ENCODE peak calls at places on chromosomes 6 and 20, in five cellular contexts. L is upper lobe of right lung, D is fibroblast of lung, K is hepatocyte, S is heart left ventricle. T is an unnamed sample.

GRCh38 chr20:43379239-43379917 is 78.3 kb upstream of the SRSF6 start:
- DNase-seq in S (no peak), D (peak; percentile 37), K (peak; percentile 17), L (no peak), T (no peak)

GRCh38 chr20:35700625-35701148 is 1.5 kb downstream of the ROMO1 start:
- DNase-seq in K (no peak), D (no peak), L (peak; percentile 30), S (no peak), T (no peak)

GRCh38 chr6:118187568-118188164 is 280.6 kb downstream of the SLC35F1 start:
- DNase-seq in D (peak; percentile 93), L (no peak), S (peak; percentile 41), K (peak; percentile 6), T (no peak)

GRCh38 chr6:38656896-38657295 is 17.2 kb upstream of the BTBD9 start:
- DNase-seq in S (no peak), D (no peak), K (no peak), L (no peak), T (no peak)

GRCh38 chr6:159106627-159107241 is 61.9 kb upstream of the TAGAP start:
- DNase-seq in S (peak; percentile 65), D (peak; percentile 48), L (no peak), K (no peak), T (no peak)

GRCh38 chr20:2946988-2947961 is 74.0 kb downstream of the PTPRA start:
- DNase-seq in K (peak; percentile 83), D (peak; percentile 83), L (no peak), S (no peak), T (no peak)

GRCh38 chr20:63908008-63908682 is 13.2 kb downstream of the DNAJC5 start:
- DNase-seq in L (no peak), D (no peak), K (peak; percentile 49), S (no peak), T (peak; percentile 36)

GRCh38 chr20:64082126-64082638 is 2.0 kb downstream of the LKAAEAR1 start:
- DNase-seq in L (no peak), S (no peak), D (no peak), K (no peak), T (no peak)

GRCh38 chr6:154650351-154650750 is 82.9 kb upstream of the SCAF8 start:
- DNase-seq in L (no peak), S (no peak), K (no peak), D (no peak), T (no peak)

GRCh38 chr6:34459899-34460593 is 5.8 kb upstream of the PACSIN1 start:
- DNase-seq in D (peak; percentile 67), K (peak; percentile 75), S (no peak), L (no peak), T (peak; percentile 40)

GRCh38 chr6:32203435-32204267 is 11.2 kb upstream of the GPSM3 start:
- DNase-seq in S (no peak), K (no peak), L (no peak), D (no peak), T (no peak)

GRCh38 chr20:53738039-53738944 is 144.7 kb upstream of the ZNF217 start:
- DNase-seq in S (peak; percentile 73), L (peak; percentile 70), D (peak; percentile 88), K (peak; percentile 92), T (peak; percentile 69)

GRCh38 chr6:81937296-81937937 is 184.9 kb upstream of the TENT5A start:
- DNase-seq in L (no peak), D (peak; percentile 39), K (peak; percentile 16), S (no peak), T (no peak)

GRCh38 chr6:162728177-162728571 is 400 bp downstream of the PACRG start:
- DNase-seq in S (no peak), L (no peak), K (no peak), D (no peak), T (no peak)

GRCh38 chr6:37585523-37585905 is 85.8 kb upstream of the CCDC167 start:
- DNase-seq in S (no peak), D (no peak), L (no peak), K (no peak), T (no peak)

GRCh38 chr6:17968081-17968518 is 19.3 kb downstream of the KIF13A start:
- DNase-seq in K (no peak), D (no peak), L (no peak), S (no peak), T (no peak)

GRCh38 chr20:37912874-37913273 is 9.9 kb downstream of the VSTM2L start:
- DNase-seq in S (no peak), K (no peak), D (no peak), L (no peak), T (no peak)
- TF ChIP-seq CTCF in S (no peak), K (no peak), D (no peak), L (no peak), T (no peak)

DNA sequence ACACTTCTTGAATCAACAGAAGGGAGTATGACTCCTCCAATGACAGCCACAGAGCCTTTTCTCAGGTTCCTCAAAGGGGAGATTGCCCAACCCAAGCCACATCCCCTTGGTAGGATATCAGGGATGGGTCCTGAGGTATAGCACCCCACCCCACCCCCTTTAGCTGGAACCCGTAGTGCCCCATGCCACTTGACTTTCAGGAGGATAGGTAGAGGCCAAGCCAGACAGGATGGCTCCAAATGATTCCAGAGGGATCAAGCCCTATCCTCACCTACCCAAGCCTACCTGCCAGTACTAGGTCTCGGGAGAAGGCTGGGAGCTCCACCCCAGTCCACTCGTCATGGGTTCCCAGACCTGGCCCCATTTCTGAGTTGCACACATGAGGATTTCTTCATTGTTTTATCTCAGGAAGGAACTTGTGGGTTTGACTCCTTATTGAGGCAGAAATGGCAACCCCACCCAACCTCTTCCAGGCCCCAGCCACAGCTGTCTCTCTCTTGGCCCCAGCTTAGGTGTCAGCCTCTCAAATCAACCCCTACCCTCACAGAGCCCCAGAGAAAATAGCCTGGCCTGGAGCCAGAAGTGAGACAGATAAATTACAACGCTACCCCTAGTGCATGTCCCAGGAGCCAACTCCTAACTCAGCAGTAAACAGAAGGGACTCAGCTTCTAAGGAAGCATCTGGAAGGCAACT is 3.6 kb downstream of the CCND3 start:
- DNase-seq in L (no peak), S (peak; percentile 67), K (no peak), D (peak; percentile 49), T (no peak)
- H3K4me1 ChIP-seq in L (peaks cover 72% of the 10 kb centered on the region), S (peaks cover 56% of the 10 kb centered on the region), K (peaks cover 24% of the 10 kb centered on the region), D (peaks cover 16% of the 10 kb centered on the region), T (no peaks in the 10 kb centered on the region)

GRCh38 chr6:27452496-27452897 is 20.4 kb downstream of the ZNF184 start:
- DNase-seq in D (peak; percentile 21), K (no peak), S (no peak), L (no peak), T (no peak)
- H3K36me3 ChIP-seq in D (peaks cover 8% of the 10 kb centered on the region), K (peaks cover 56% of the 10 kb centered on the region), S (peaks cover 59% of the 10 kb centered on the region), L (peaks cover 54% of the 10 kb centered on the region), T (peaks cover 56% of the 10 kb centered on the region)

DNA sequence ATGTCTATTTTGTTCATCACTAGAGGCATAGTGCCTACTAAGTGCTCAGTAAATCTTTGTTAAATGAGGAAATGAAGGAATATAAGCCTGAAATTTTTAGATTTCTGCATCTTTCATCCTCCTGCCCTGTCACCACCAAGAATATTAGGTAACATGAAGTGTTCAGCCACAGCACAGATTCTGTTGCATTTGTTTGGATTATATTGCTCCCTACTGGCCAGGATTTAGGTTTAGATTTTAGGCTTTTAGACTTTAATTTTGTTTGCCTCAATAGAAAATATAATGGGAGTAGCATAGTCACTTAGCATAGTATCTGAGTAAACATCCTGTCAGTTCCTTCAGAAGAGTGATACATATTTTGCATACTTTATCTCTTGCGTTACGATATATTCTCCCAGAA is 14.2 kb downstream of the FARS2 start:
- DNase-seq in S (no peak), L (no peak), K (no peak), D (peak; percentile 17), T (no peak)
- TF ChIP-seq CTCF in S (no peak), L (no peak), K (no peak), D (no peak), T (no peak)

GRCh38 chr20:25033250-25033940 is 24.5 kb downstream of the ACSS1 start:
- DNase-seq in D (no peak), S (peak; percentile 27), L (no peak), K (peak; percentile 50), T (no peak)
- H3K4me1 ChIP-seq in D (no peaks in the 10 kb centered on the region), S (peaks cover 79% of the 10 kb centered on the region), L (peaks cover 56% of the 10 kb centered on the region), K (peaks cover 35% of the 10 kb centered on the region), T (peaks cover 54% of the 10 kb centered on the region)

DNA sequence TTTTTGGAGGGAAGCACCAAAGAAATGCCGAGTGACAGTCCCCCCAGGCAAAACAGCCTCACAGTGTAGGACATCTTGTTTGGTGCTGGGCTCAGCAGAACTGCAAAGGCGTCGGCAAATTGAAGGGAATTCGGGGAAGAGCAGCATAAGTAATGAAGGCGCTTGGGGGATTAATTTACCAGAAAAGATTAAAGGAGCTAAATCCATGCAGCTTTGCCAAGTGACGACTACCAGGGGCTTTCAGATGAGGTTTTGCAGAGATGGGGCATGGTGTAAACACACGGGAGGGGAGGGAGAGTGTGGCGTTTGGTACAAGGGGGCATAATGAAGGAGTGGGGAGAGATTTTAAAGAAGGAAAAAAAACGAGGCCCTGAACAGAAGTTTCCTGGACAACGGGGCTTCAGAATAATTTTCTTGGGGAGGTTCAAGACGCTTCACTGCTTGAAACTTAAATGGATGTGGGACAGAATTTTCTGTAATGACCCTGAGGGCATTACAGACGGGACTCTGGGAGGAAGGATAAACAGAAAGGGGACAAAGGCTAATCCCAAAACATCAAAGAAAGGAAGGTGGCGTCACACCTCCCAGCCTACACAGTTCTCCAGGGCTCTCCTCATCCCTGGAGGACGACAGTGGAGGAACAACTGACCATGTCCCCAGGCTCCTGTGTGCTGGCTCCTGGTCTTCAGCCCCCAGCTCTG is 45.4 kb upstream of the CDH22 start:
- DNase-seq in K (no peak), L (no peak), S (no peak), D (no peak), T (no peak)
- H3K36me3 ChIP-seq in K (no peaks in the 10 kb centered on the region), L (peaks cover 33% of the 10 kb centered on the region), S (peaks cover 61% of the 10 kb centered on the region), D (peaks cover 6% of the 10 kb centered on the region), T (peaks cover 23% of the 10 kb centered on the region)

DNA sequence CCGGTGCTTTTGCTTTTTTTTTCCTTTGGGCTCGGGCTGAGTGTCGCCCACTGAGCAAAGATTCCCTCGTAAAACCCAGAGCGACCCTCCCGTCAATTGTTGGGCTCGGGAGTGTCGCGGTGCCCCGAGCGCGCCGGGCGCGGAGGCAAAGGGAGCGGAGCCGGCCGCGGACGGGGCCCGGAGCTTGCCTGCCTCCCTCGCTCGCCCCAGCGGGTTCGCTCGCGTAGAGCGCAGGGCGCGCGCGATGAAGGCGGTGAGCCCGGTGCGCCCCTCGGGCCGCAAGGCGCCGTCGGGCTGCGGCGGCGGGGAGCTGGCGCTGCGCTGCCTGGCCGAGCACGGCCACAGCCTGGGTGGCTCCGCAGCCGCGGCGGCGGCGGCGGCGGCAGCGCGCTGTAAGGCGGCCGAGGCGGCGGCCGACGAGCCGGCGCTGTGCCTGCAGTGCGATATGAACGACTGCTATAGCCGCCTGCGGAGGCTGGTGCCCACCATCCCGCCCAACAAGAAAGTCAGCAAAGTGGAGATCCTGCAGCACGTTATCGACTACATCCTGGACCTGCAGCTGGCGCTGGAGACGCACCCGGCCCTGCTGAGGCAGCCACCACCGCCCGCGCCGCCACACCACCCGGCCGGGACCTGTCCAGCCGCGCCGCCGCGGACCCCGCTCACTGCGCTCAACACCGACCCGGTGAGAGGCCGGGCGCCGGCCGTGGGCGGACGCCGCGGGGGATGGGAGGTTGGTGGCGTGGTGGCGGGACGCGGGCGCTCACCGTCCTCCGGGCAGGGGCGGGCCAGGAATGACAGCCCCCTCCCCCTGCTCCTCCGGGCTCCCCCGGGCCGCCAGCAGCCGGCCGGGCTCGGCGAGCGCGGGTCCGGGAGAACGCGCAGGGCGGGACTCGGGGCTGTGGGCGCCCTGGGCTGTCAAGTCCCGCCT is 606 bp downstream of the ID4 start:
- DNase-seq in K (peak; percentile 75), L (peak; percentile 80), D (peak; percentile 28), S (peak; percentile 48), T (peak; percentile 81)
- TF ChIP-seq CTCF in K (no peak), L (no peak), D (no peak), S (no peak), T (no peak)

T was measured in pancreas.